ENCODE peak calls at places on chromosomes 4 and X, in four cellular contexts. S is neural progenitor cell, A is mesenchymal stem cell, I is MM.1S. T is an unnamed sample. For H3K9me3, the result is how much of the 10 kb centered on the place peaks cover.

GRCh38 chrX:39616098-39616729 is 481.5 kb downstream of the BCOR start:
- DNase-seq in S (no peak), A (no peak), I (peak), T (no peak)

GRCh38 chrX:56802921-56803848 is 74.1 kb downstream of the NBDY start:
- DNase-seq in S (peak), A (peak), I (peak), T (peak)

GRCh38 chrX:134670241-134670811 is 12.1 kb upstream of the PLAC1 start:
- DNase-seq in S (peak), A (peak), I (no peak), T (peak)

GRCh38 chr4:145276044-145276443 is 95.7 kb upstream of the OTUD4 start:
- DNase-seq in S (no peak), A (no peak), I (no peak), T (no peak)

GRCh38 chr4:164345756-164346155 is 408.2 kb upstream of the SMIM31 start:
- DNase-seq in S (no peak), A (no peak), I (no peak), T (no peak)

GRCh38 chr4:14054391-14054790 is 426.9 kb upstream of the BOD1L1 start:
- DNase-seq in S (no peak), A (no peak), I (no peak), T (no peak)

GRCh38 chrX:53135581-53135980 is 41.6 kb downstream of the KANTR start:
- DNase-seq in S (no peak), A (no peak), I (no peak), T (no peak)

GRCh38 chr4:88162636-88163035 is 4.2 kb upstream of the ABCG2 start:
- DNase-seq in S (peak), A (no peak), I (no peak), T (no peak)

GRCh38 chr4:74531952-74532794 is 87.2 kb downstream of the AREG start:
- DNase-seq in S (peak), A (peak), I (peak), T (peak)

GRCh38 chrX:22234380-22234779 is 38.3 kb upstream of the CBLL2 start:
- DNase-seq in S (no peak), A (no peak), I (peak), T (no peak)

GRCh38 chr4:2265113-2266110 is 3.5 kb upstream of the MXD4 start:
- DNase-seq in S (no peak), A (no peak), I (no peak), T (no peak)

GRCh38 chr4:182885738-182886077 is 31.5 kb downstream of the DCTD start:
- DNase-seq in S (no peak), A (no peak), I (no peak), T (no peak)

GRCh38 chrX:21958888-21959287 is 18.4 kb downstream of the SMS start:
- DNase-seq in S (no peak), A (peak), I (no peak), T (peak)

GRCh38 chr4:186191266-186192067 is at the start of gene CYP4V2:
- DNase-seq in S (peak), A (peak), I (peak), T (peak)

GRCh38 chr4:144787365-144788263 is 141.7 kb downstream of the HHIP start:
- DNase-seq in S (peak), A (peak), I (peak), T (no peak)

GRCh38 chr4:165725352-165725751 is 147.7 kb upstream of the TLL1 start:
- DNase-seq in S (no peak), A (no peak), I (no peak), T (no peak)

GRCh38 chr4:23728971-23729370 is 160.9 kb downstream of the PPARGC1A start:
- DNase-seq in S (no peak), A (no peak), I (no peak), T (no peak)

GRCh38 chr4:186621959-186622553 is 66.7 kb upstream of the MTNR1A start:
- DNase-seq in S (no peak), A (peak), I (no peak), T (no peak)

GRCh38 chrX:38304010-38304409 is 23.3 kb downstream of the RPGR start:
- DNase-seq in S (peak), A (peak), I (no peak), T (peak)

GRCh38 chrX:40083120-40083978 is 14.4 kb downstream of the BCOR start:
- DNase-seq in S (peak), A (no peak), I (no peak), T (peak)

GRCh38 chr4:24805036-24805435 is 9.7 kb downstream of the SOD3 start:
- DNase-seq in S (no peak), A (no peak), I (no peak), T (no peak)

GRCh38 chr4:174119818-174120217 is 163.6 kb downstream of the FBXO8 start:
- DNase-seq in S (peak), A (peak), I (no peak), T (no peak)
- H3K9ac ChIP-seq in S (no peak), A (peak), I (no peak), T (no peak)

DNA sequence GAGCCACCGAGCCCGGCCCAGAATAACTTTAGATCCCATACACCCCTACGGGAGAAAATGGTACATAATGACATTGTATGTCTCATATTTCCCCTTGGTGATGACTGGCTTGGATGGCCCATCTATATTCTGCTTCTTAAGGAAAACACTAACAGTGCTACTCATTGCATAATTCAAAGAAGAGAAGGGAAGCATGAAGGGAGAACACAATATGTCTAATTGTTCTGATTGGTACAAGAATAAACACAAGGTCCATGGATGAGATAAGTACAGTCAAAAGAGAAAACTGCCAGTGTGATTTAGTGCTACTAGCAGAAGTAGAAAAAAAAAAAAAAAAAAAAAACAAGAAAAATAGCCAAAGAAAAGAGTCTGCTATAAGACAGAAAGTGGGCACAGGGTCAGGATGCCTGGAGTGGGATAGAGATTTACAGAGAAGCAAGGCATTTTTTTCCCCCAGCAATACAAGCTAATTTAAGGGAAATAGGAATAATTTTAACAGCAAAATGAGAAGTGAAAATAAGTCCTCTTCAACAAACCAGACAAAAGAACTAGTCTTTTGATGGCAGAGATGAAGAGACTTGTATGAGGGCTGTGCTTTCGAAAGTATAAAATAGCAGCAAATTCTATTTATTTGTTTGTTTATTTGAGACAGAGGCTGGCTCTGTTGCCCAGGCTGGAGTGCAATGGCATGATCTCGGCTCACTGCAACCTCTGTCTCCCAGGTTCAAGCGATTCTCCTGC is 96.5 kb upstream of the MAP3K15 start:
- DNase-seq in S (no peak), A (no peak), I (no peak), T (no peak)
- H3K9me3 ChIP-seq in S (under half), A (under half), I (under half), T (under half)

DNA sequence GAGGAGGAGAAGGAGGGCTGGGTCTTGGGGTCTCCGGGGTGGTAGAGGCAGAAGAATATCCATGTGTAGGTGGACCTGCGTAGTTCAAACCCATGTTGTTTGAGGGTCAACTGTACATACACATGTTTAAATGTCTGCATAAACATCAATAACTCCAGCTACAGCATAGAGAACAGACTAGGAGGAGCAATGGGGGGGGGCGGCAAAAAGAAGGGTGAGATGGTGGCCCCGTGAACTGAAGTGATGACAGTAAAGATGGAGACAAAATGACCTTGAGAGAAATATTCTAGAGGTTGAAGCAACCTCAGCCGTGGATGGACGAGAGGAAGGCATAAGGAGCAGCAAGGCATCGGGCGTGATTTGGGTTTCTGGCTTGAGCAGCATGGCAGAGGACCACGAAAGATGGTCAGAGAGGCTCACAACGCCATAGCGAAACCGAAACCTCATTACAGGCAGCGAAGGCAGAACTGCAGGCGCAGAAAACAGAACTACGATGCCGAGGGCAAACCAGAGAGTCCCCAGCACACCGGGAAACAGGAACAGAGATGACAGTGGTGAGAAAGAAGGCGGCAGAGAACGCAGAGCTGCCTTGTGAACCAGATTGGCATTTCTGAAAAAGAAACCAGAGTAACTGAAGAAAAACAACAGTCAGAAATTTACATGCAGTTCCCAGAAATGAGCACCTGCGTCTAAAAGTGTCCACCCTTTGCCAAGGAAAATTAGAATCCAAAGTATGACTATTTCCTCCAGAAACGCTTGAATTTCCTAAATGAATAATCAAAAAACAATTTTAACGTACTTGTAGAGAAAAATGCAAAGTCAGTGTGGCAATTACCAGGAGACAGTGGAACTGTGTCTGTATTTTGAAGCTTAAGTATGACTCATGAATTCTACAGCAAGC is 50.2 kb upstream of the ENPP6 start:
- DNase-seq in S (no peak), A (peak), I (peak), T (peak)
- H3K9ac ChIP-seq in S (no peak), A (peak), I (peak), T (no peak)

GRCh38 chr4:15749001-15749400 is 29.1 kb upstream of the CD38 start:
- DNase-seq in S (no peak), A (no peak), I (no peak), T (peak)

GRCh38 chr4:15742083-15742582 is 36.0 kb upstream of the CD38 start:
- DNase-seq in S (no peak), A (no peak), I (no peak), T (no peak)

GRCh38 chr4:15744016-15744415 is 34.1 kb upstream of the CD38 start:
- DNase-seq in S (no peak), A (no peak), I (no peak), T (no peak)

GRCh38 chr4:15742637-15743036 is 35.5 kb upstream of the CD38 start:
- DNase-seq in S (no peak), A (no peak), I (no peak), T (no peak)

GRCh38 chr4:15746110-15746509 is 32.0 kb upstream of the CD38 start:
- DNase-seq in S (no peak), A (no peak), I (no peak), T (no peak)
- H3K9me3 ChIP-seq in S (under half), A (under half), I (under half), T (under half)

GRCh38 chr4:151322565-151322964 is 2.8 kb downstream of the SH3D19 start:
- DNase-seq in S (no peak), A (no peak), I (no peak), T (no peak)

GRCh38 chr4:151324449-151325319 is 721 bp downstream of the SH3D19 start:
- DNase-seq in S (peak), A (peak), I (no peak), T (peak)

GRCh38 chr4:151325320-151326246 is at the start of gene SH3D19:
- DNase-seq in S (peak), A (peak), I (peak), T (peak)

GRCh38 chr4:151321586-151321985 is 3.8 kb downstream of the SH3D19 start:
- DNase-seq in S (no peak), A (no peak), I (no peak), T (no peak)

GRCh38 chr4:151324124-151324448 is 1.3 kb downstream of the SH3D19 start:
- DNase-seq in S (no peak), A (peak), I (no peak), T (no peak)
- H3K9ac ChIP-seq in S (peak), A (peak), I (no peak), T (peak)

GRCh38 chrX:149114001-149114400 is 391.1 kb downstream of the IDS start:
- DNase-seq in S (no peak), A (no peak), I (no peak), T (no peak)

GRCh38 chrX:149120459-149120858 is 384.6 kb downstream of the IDS start:
- DNase-seq in S (no peak), A (no peak), I (no peak), T (peak)

GRCh38 chrX:149114874-149115273 is 390.2 kb downstream of the IDS start:
- DNase-seq in S (no peak), A (no peak), I (no peak), T (no peak)
- H3K9me3 ChIP-seq in S (under half), A (under half), I (under half), T (under half)

T was measured in endodermal cell.